ENCODE peak calls at places on chromosome 20, in nine cellular contexts. G is activated effector memory CD4-positive, alpha-beta T cell treated with anti-CD3 and anti-CD28 coated beads, Interleukin-2, amount 50 U/mL, for 16 hours; W is ovary; F is upper lobe of right lung; R is cerebellum; N is immature natural killer cell; A is NCI-H446 treated with DMSO at 0.1 percent for 48 hours; O is nucleus accumbens; T is A549. V is an unnamed sample.

GRCh38 chr20:46222521-46223007 is 85.7 kb downstream of the CDH22 start:
- DNase-seq in G (no peak), W (peak), F (no peak), R (peak), N (no peak), A (no peak), O (peak), T (no peak), V (no peak)

GRCh38 chr20:37579091-37579490 is 51.4 kb upstream of the BLCAP start:
- DNase-seq in G (no peak), W (no peak), F (no peak), R (no peak), N (no peak), A (peak), O (no peak), T (no peak), V (no peak)

GRCh38 chr20:57708694-57709673 is 831 bp downstream of the PMEPA1 start:
- DNase-seq in G (peak), W (peak), F (peak), R (no peak), N (peak), A (no peak), O (no peak), T (no peak), V (no peak)

GRCh38 chr20:10297684-10298240 is 79.1 kb downstream of the SNAP25 start:
- DNase-seq in G (no peak), W (no peak), F (no peak), R (no peak), N (no peak), A (no peak), O (no peak), T (no peak), V (no peak)

GRCh38 chr20:44851545-44851944 is 34.0 kb upstream of the YWHAB start:
- DNase-seq in G (no peak), W (no peak), F (no peak), R (no peak), N (no peak), A (no peak), O (no peak), T (no peak), V (no peak)

GRCh38 chr20:59676126-59676876 is 72.0 kb downstream of the PHACTR3 start:
- DNase-seq in G (no peak), W (no peak), F (no peak), R (peak), N (no peak), A (peak), O (peak), T (no peak), V (no peak)

GRCh38 chr20:44901972-44902371 is 7.9 kb upstream of the PABPC1L start:
- DNase-seq in G (no peak), W (no peak), F (no peak), R (no peak), N (no peak), A (no peak), O (peak), T (no peak), V (no peak)

GRCh38 chr20:884983-885952 is 30.9 kb downstream of the ANGPT4 start:
- DNase-seq in G (no peak), W (peak), F (no peak), R (no peak), N (no peak), A (no peak), O (peak), T (no peak), V (no peak)

GRCh38 chr20:35467339-35468224 is 12.2 kb downstream of the CEP250 start:
- DNase-seq in G (no peak), W (peak), F (no peak), R (no peak), N (no peak), A (no peak), O (no peak), T (no peak), V (no peak)

GRCh38 chr20:47927385-47927851 is 142.1 kb upstream of the SULF2 start:
- DNase-seq in G (no peak), W (no peak), F (no peak), R (no peak), N (no peak), A (no peak), O (no peak), T (no peak), V (no peak)

GRCh38 chr20:59646487-59646886 is 42.1 kb downstream of the PHACTR3 start:
- DNase-seq in G (no peak), W (no peak), F (no peak), R (no peak), N (no peak), A (no peak), O (no peak), T (no peak), V (no peak)

GRCh38 chr20:23248524-23248923 is 102.1 kb upstream of the NXT1 start:
- DNase-seq in G (no peak), W (no peak), F (no peak), R (no peak), N (no peak), A (no peak), O (no peak), T (no peak), V (no peak)

GRCh38 chr20:57793421-57793820 is 83.6 kb upstream of the PMEPA1 start:
- DNase-seq in G (peak), W (no peak), F (no peak), R (no peak), N (no peak), A (no peak), O (no peak), T (no peak), V (no peak)

GRCh38 chr20:63441136-63441776 is 31.2 kb downstream of the KCNQ2 start:
- DNase-seq in G (no peak), W (no peak), F (no peak), R (no peak), N (peak), A (no peak), O (no peak), T (no peak), V (no peak)

GRCh38 chr20:31835977-31836852 is 9.2 kb downstream of the FOXS1 start:
- DNase-seq in G (no peak), W (peak), F (peak), R (peak), N (peak), A (peak), O (peak), T (peak), V (no peak)

GRCh38 chr20:23856226-23856625 is 23.3 kb downstream of the CST5 start:
- DNase-seq in G (no peak), W (no peak), F (no peak), R (no peak), N (no peak), A (no peak), O (no peak), T (no peak), V (no peak)

GRCh38 chr20:13356591-13356990 is 135.5 kb downstream of the ISM1 start:
- DNase-seq in G (no peak), W (no peak), F (no peak), R (no peak), N (no peak), A (no peak), O (no peak), T (no peak), V (no peak)

GRCh38 chr20:23147964-23148720 is 62.0 kb upstream of the CD93 start:
- DNase-seq in G (no peak), W (no peak), F (peak), R (peak), N (no peak), A (no peak), O (no peak), T (peak), V (no peak)

GRCh38 chr20:37627060-37627766 is 66.6 kb upstream of the CTNNBL1 start:
- DNase-seq in G (no peak), W (no peak), F (no peak), R (no peak), N (peak), A (no peak), O (peak), T (no peak), V (no peak)

GRCh38 chr20:13119583-13119982 is 101.5 kb upstream of the ISM1 start:
- DNase-seq in G (no peak), W (no peak), F (no peak), R (peak), N (peak), A (no peak), O (peak), T (peak), V (peak)

GRCh38 chr20:57102566-57102965 is 163.9 kb downstream of the BMP7 start:
- DNase-seq in G (no peak), W (no peak), F (no peak), R (no peak), N (no peak), A (no peak), O (no peak), T (no peak), V (no peak)

GRCh38 chr20:44071526-44072111 is 115.4 kb downstream of the JPH2 start:
- DNase-seq in G (peak), W (no peak), F (peak), R (no peak), N (no peak), A (no peak), O (no peak), T (no peak), V (no peak)

GRCh38 chr20:271069-271468 is 13.5 kb downstream of the DEFB132 start:
- DNase-seq in G (no peak), W (no peak), F (no peak), R (no peak), N (no peak), A (no peak), O (no peak), T (no peak), V (no peak)

GRCh38 chr20:50470249-50470858 is 39.8 kb upstream of the PTPN1 start:
- DNase-seq in G (no peak), W (no peak), F (no peak), R (no peak), N (no peak), A (no peak), O (no peak), T (no peak), V (peak)

GRCh38 chr20:9019833-9020232 is 49.1 kb upstream of the PLCB4 start:
- DNase-seq in G (no peak), W (no peak), F (no peak), R (no peak), N (peak), A (no peak), O (no peak), T (no peak), V (no peak)

V was measured in glomerular endothelial cell.